ENCODE peak calls at places on chromosomes 4 and X, in six cellular contexts. One of them, this sample, is unnamed.

GRCh38 chr4:168641811-168642140 is 144.9 kb downstream of the PALLD start:
- DNase-seq in ELR: no peak
- DNase-seq in KBM-7: no peak
- DNase-seq in foreskin fibroblast: no peak
- DNase-seq in brain microvascular endothelial cell: no peak
- DNase-seq in GM10248: no peak
- DNase-seq in this sample: no peak

GRCh38 chr4:75289843-75290616 is 224.2 kb downstream of the RCHY1 start:
- DNase-seq in GM10248: peak
- DNase-seq in brain microvascular endothelial cell: peak
- DNase-seq in KBM-7: peak
- DNase-seq in foreskin fibroblast: no peak
- DNase-seq in ELR: peak
- DNase-seq in this sample: peak

GRCh38 chrX:13750204-13750603 is 15.7 kb downstream of the OFD1 start:
- DNase-seq in ELR: peak
- DNase-seq in KBM-7: peak
- DNase-seq in GM10248: peak
- DNase-seq in brain microvascular endothelial cell: peak
- DNase-seq in foreskin fibroblast: peak
- DNase-seq in this sample: no peak

GRCh38 chr4:89158884-89159503 is 47.7 kb downstream of the TIGD2 start:
- DNase-seq in ELR: peak
- DNase-seq in KBM-7: peak
- DNase-seq in brain microvascular endothelial cell: peak
- DNase-seq in foreskin fibroblast: peak
- DNase-seq in GM10248: peak
- DNase-seq in this sample: no peak

GRCh38 chr4:149345424-149345823 is 470.2 kb downstream of the IQCM start:
- DNase-seq in foreskin fibroblast: peak
- DNase-seq in ELR: peak
- DNase-seq in KBM-7: no peak
- DNase-seq in GM10248: no peak
- DNase-seq in brain microvascular endothelial cell: no peak
- DNase-seq in this sample: no peak

GRCh38 chrX:2955838-2956237 is 26.7 kb upstream of the ARSD start:
- DNase-seq in GM10248: no peak
- DNase-seq in KBM-7: no peak
- DNase-seq in foreskin fibroblast: no peak
- DNase-seq in brain microvascular endothelial cell: no peak
- DNase-seq in ELR: no peak
- DNase-seq in this sample: no peak

GRCh38 chr4:87227704-87228560 is 7.5 kb upstream of the KLHL8 start:
- DNase-seq in brain microvascular endothelial cell: no peak
- DNase-seq in ELR: no peak
- DNase-seq in foreskin fibroblast: no peak
- DNase-seq in KBM-7: no peak
- DNase-seq in GM10248: no peak
- DNase-seq in this sample: no peak

GRCh38 chr4:98720871-98721480 is 62.6 kb upstream of the TSPAN5 start:
- DNase-seq in GM10248: no peak
- DNase-seq in brain microvascular endothelial cell: peak
- DNase-seq in foreskin fibroblast: peak
- DNase-seq in KBM-7: peak
- DNase-seq in ELR: peak
- DNase-seq in this sample: no peak

GRCh38 chr4:7978489-7978888 is 38.8 kb upstream of the AFAP1 start:
- DNase-seq in ELR: no peak
- DNase-seq in KBM-7: no peak
- DNase-seq in GM10248: no peak
- DNase-seq in foreskin fibroblast: no peak
- DNase-seq in brain microvascular endothelial cell: no peak
- DNase-seq in this sample: no peak

GRCh38 chr4:76723916-76724315 is 174.0 kb downstream of the SOWAHB start:
- DNase-seq in ELR: peak
- DNase-seq in GM10248: no peak
- DNase-seq in foreskin fibroblast: peak
- DNase-seq in brain microvascular endothelial cell: peak
- DNase-seq in KBM-7: peak
- DNase-seq in this sample: peak

GRCh38 chr4:173417833-173418232 is 18.9 kb upstream of the SCRG1 start:
- DNase-seq in brain microvascular endothelial cell: no peak
- DNase-seq in ELR: no peak
- DNase-seq in foreskin fibroblast: no peak
- DNase-seq in KBM-7: no peak
- DNase-seq in GM10248: no peak
- DNase-seq in this sample: no peak

GRCh38 chrX:72243472-72243871 is 4.6 kb upstream of the ERCC6L start:
- DNase-seq in brain microvascular endothelial cell: peak
- DNase-seq in ELR: peak
- DNase-seq in foreskin fibroblast: peak
- DNase-seq in GM10248: no peak
- DNase-seq in KBM-7: peak
- DNase-seq in this sample: no peak

GRCh38 chrX:30576881-30577280 is 685 bp downstream of the TASL start:
- DNase-seq in ELR: no peak
- DNase-seq in GM10248: no peak
- DNase-seq in foreskin fibroblast: no peak
- DNase-seq in KBM-7: peak
- DNase-seq in brain microvascular endothelial cell: no peak
- DNase-seq in this sample: no peak

GRCh38 chr4:168677063-168677462 is 180.2 kb downstream of the PALLD start:
- DNase-seq in ELR: no peak
- DNase-seq in brain microvascular endothelial cell: no peak
- DNase-seq in KBM-7: no peak
- DNase-seq in foreskin fibroblast: no peak
- DNase-seq in GM10248: no peak
- DNase-seq in this sample: no peak

GRCh38 chr4:127179451-127180087 is 453.2 kb upstream of the INTU start:
- DNase-seq in GM10248: no peak
- DNase-seq in KBM-7: no peak
- DNase-seq in foreskin fibroblast: peak
- DNase-seq in brain microvascular endothelial cell: no peak
- DNase-seq in ELR: no peak
- DNase-seq in this sample: no peak